ENCODE peak calls at places on chromosomes 5 and 9, in seven cellular contexts. One of them, this sample, is unnamed.

GRCh38 chr5:61817472-61818326 is 485.6 kb downstream of the ZSWIM6 start:
- DNase-seq in A549: peak
- DNase-seq in GM12878: no peak
- DNase-seq in IMR-90: peak
- DNase-seq in K562: no peak
- DNase-seq in HepG2: peak
- DNase-seq in H1: no peak
- DNase-seq in this sample: peak

GRCh38 chr9:78109075-78109474 is 77.5 kb upstream of the GNAQ start:
- DNase-seq in A549: no peak
- DNase-seq in GM12878: no peak
- DNase-seq in IMR-90: no peak
- DNase-seq in K562: no peak
- DNase-seq in HepG2: no peak
- DNase-seq in H1: no peak
- DNase-seq in this sample: no peak

GRCh38 chr9:92266486-92266885 is 27.0 kb downstream of the IARS1 start:
- DNase-seq in A549: no peak
- DNase-seq in GM12878: no peak
- DNase-seq in IMR-90: no peak
- DNase-seq in K562: no peak
- DNase-seq in HepG2: no peak
- DNase-seq in H1: no peak
- DNase-seq in this sample: no peak

GRCh38 chr9:81479573-81479972 is 209.8 kb downstream of the TLE1 start:
- DNase-seq in A549: no peak
- DNase-seq in GM12878: no peak
- DNase-seq in IMR-90: no peak
- DNase-seq in K562: no peak
- DNase-seq in HepG2: no peak
- DNase-seq in H1: no peak
- DNase-seq in this sample: no peak

GRCh38 chr9:109311731-109312130 is 9.1 kb downstream of the EPB41L4B start:
- DNase-seq in A549: no peak
- DNase-seq in GM12878: no peak
- DNase-seq in IMR-90: no peak
- DNase-seq in K562: no peak
- DNase-seq in HepG2: no peak
- DNase-seq in H1: no peak
- DNase-seq in this sample: peak

GRCh38 chr5:99646011-99646647 is 717.3 kb upstream of the CHD1 start:
- DNase-seq in A549: no peak
- DNase-seq in GM12878: no peak
- DNase-seq in IMR-90: no peak
- DNase-seq in K562: no peak
- DNase-seq in HepG2: no peak
- DNase-seq in H1: no peak
- DNase-seq in this sample: no peak

GRCh38 chr9:109062543-109062942 is 49.2 kb upstream of the CTNNAL1 start:
- DNase-seq in A549: no peak
- DNase-seq in GM12878: no peak
- DNase-seq in IMR-90: no peak
- DNase-seq in K562: no peak
- DNase-seq in HepG2: no peak
- DNase-seq in H1: no peak
- DNase-seq in this sample: no peak

GRCh38 chr9:10704720-10705119 is 91.9 kb upstream of the PTPRD start:
- DNase-seq in A549: no peak
- DNase-seq in GM12878: no peak
- DNase-seq in IMR-90: no peak
- DNase-seq in K562: no peak
- DNase-seq in HepG2: no peak
- DNase-seq in H1: peak
- DNase-seq in this sample: no peak

GRCh38 chr5:37831821-37832524 is 7.9 kb downstream of the GDNF start:
- DNase-seq in A549: no peak
- DNase-seq in GM12878: no peak
- DNase-seq in IMR-90: peak
- DNase-seq in K562: no peak
- DNase-seq in HepG2: peak
- DNase-seq in H1: no peak
- DNase-seq in this sample: no peak
- TF ChIP-seq RFX5 in A549: no peak
- TF ChIP-seq RFX5 in GM12878: no peak
- TF ChIP-seq RFX5 in IMR-90: no peak
- TF ChIP-seq RFX5 in K562: no peak
- TF ChIP-seq RFX5 in HepG2: no peak
- TF ChIP-seq RFX5 in H1: no peak
- TF ChIP-seq RFX5 in this sample: no peak

GRCh38 chr5:109312695-109313094 is 97.1 kb downstream of the PJA2 start:
- DNase-seq in A549: no peak
- DNase-seq in GM12878: no peak
- DNase-seq in IMR-90: no peak
- DNase-seq in K562: no peak
- DNase-seq in HepG2: no peak
- DNase-seq in H1: no peak
- DNase-seq in this sample: no peak

GRCh38 chr5:109307996-109308395 is 101.8 kb downstream of the PJA2 start:
- DNase-seq in A549: no peak
- DNase-seq in GM12878: no peak
- DNase-seq in IMR-90: no peak
- DNase-seq in K562: no peak
- DNase-seq in HepG2: no peak
- DNase-seq in H1: no peak
- DNase-seq in this sample: no peak

GRCh38 chr5:109313123-109313522 is 96.7 kb downstream of the PJA2 start:
- DNase-seq in A549: no peak
- DNase-seq in GM12878: no peak
- DNase-seq in IMR-90: no peak
- DNase-seq in K562: no peak
- DNase-seq in HepG2: no peak
- DNase-seq in H1: no peak
- DNase-seq in this sample: no peak

GRCh38 chr5:109310315-109310714 is 99.5 kb downstream of the PJA2 start:
- DNase-seq in A549: no peak
- DNase-seq in GM12878: no peak
- DNase-seq in IMR-90: no peak
- DNase-seq in K562: no peak
- DNase-seq in HepG2: no peak
- DNase-seq in H1: no peak
- DNase-seq in this sample: no peak

DNA sequence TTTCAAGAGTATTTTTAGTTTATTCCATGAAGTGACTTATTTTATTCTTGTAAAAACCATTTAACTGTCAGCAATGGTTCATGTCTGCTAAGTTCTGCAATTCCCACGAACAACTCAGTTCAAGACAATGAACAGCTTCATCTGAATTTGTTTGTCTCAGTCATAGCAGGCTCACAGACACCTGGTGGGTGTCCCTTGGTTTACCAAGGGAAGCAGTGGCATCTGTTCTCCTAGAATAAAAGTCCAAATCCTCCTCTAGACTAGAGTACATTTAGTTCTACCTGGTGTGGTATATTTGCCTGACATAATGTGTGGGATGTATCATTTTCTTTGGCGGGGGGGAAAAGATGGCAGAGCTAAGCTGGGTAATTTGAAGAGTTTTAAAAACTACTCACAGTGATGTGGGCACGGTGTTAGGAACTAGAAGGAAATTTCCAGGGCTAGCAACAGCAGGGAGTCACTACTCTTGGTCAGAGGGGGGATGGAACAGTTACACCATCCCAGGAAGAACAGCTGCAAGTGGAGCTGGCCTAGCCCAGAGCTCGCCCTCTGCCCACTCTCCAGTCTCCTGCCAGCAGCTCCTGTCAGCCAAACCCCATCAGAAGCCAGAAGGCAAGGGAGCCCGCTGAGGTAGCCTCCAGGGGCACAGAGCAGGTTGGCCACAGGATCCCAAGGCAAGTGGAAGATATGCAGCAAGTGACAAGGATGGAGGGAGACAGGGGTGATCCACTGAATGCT is 100.3 kb downstream of the PJA2 start:
- DNase-seq in A549: no peak
- DNase-seq in GM12878: no peak
- DNase-seq in IMR-90: no peak
- DNase-seq in K562: no peak
- DNase-seq in HepG2: no peak
- DNase-seq in H1: no peak
- DNase-seq in this sample: no peak
- TF ChIP-seq RFX5 in A549: no peak
- TF ChIP-seq RFX5 in GM12878: no peak
- TF ChIP-seq RFX5 in IMR-90: no peak
- TF ChIP-seq RFX5 in K562: no peak
- TF ChIP-seq RFX5 in HepG2: no peak
- TF ChIP-seq RFX5 in H1: no peak
- TF ChIP-seq RFX5 in this sample: no peak

GRCh38 chr9:107465467-107466451 is 23.8 kb downstream of the KLF4 start:
- DNase-seq in A549: peak
- DNase-seq in GM12878: no peak
- DNase-seq in IMR-90: peak
- DNase-seq in K562: peak
- DNase-seq in HepG2: no peak
- DNase-seq in H1: no peak
- DNase-seq in this sample: peak

GRCh38 chr9:107467416-107467815 is 22.2 kb downstream of the KLF4 start:
- DNase-seq in A549: no peak
- DNase-seq in GM12878: no peak
- DNase-seq in IMR-90: no peak
- DNase-seq in K562: no peak
- DNase-seq in HepG2: no peak
- DNase-seq in H1: no peak
- DNase-seq in this sample: no peak

GRCh38 chr9:107460153-107461023 is 29.2 kb downstream of the KLF4 start:
- DNase-seq in A549: no peak
- DNase-seq in GM12878: no peak
- DNase-seq in IMR-90: no peak
- DNase-seq in K562: no peak
- DNase-seq in HepG2: no peak
- DNase-seq in H1: no peak
- DNase-seq in this sample: no peak

GRCh38 chr9:107462691-107463090 is 26.9 kb downstream of the KLF4 start:
- DNase-seq in A549: no peak
- DNase-seq in GM12878: no peak
- DNase-seq in IMR-90: no peak
- DNase-seq in K562: no peak
- DNase-seq in HepG2: peak
- DNase-seq in H1: no peak
- DNase-seq in this sample: no peak
- TF ChIP-seq RFX5 in A549: no peak
- TF ChIP-seq RFX5 in GM12878: no peak
- TF ChIP-seq RFX5 in IMR-90: no peak
- TF ChIP-seq RFX5 in K562: no peak
- TF ChIP-seq RFX5 in HepG2: no peak
- TF ChIP-seq RFX5 in H1: no peak
- TF ChIP-seq RFX5 in this sample: no peak

GRCh38 chr5:53604309-53604708 is 43.9 kb downstream of the NDUFS4 start:
- DNase-seq in A549: no peak
- DNase-seq in GM12878: no peak
- DNase-seq in IMR-90: no peak
- DNase-seq in K562: no peak
- DNase-seq in HepG2: no peak
- DNase-seq in H1: no peak
- DNase-seq in this sample: no peak

GRCh38 chr5:53603009-53603687 is 42.7 kb downstream of the NDUFS4 start:
- DNase-seq in A549: no peak
- DNase-seq in GM12878: no peak
- DNase-seq in IMR-90: peak
- DNase-seq in K562: no peak
- DNase-seq in HepG2: no peak
- DNase-seq in H1: no peak
- DNase-seq in this sample: peak

GRCh38 chr5:53613036-53613435 is 52.6 kb downstream of the NDUFS4 start:
- DNase-seq in A549: no peak
- DNase-seq in GM12878: no peak
- DNase-seq in IMR-90: no peak
- DNase-seq in K562: no peak
- DNase-seq in HepG2: no peak
- DNase-seq in H1: no peak
- DNase-seq in this sample: no peak

DNA sequence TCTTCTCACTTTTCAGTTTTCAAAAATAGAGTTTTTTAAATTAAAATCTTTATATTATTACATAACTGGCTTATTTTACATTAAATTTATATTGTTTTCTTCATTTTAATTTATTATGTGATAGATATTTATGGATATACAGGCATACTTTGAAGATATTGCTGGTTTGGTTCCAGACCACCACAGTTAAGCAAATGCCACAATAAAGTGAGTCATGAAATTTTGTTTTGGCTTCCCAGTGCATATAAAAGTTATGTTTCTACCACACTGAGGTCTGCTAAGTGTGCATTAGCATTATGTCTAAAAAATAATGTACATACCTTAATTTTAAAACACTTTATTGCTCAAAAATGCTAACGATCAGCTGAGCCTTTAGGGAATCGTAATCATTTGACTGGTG is 47.5 kb downstream of the NDUFS4 start:
- DNase-seq in A549: no peak
- DNase-seq in GM12878: no peak
- DNase-seq in IMR-90: peak
- DNase-seq in K562: no peak
- DNase-seq in HepG2: no peak
- DNase-seq in H1: no peak
- DNase-seq in this sample: no peak
- TF ChIP-seq RFX5 in A549: no peak
- TF ChIP-seq RFX5 in GM12878: no peak
- TF ChIP-seq RFX5 in IMR-90: no peak
- TF ChIP-seq RFX5 in K562: no peak
- TF ChIP-seq RFX5 in HepG2: no peak
- TF ChIP-seq RFX5 in H1: no peak
- TF ChIP-seq RFX5 in this sample: no peak

DNA sequence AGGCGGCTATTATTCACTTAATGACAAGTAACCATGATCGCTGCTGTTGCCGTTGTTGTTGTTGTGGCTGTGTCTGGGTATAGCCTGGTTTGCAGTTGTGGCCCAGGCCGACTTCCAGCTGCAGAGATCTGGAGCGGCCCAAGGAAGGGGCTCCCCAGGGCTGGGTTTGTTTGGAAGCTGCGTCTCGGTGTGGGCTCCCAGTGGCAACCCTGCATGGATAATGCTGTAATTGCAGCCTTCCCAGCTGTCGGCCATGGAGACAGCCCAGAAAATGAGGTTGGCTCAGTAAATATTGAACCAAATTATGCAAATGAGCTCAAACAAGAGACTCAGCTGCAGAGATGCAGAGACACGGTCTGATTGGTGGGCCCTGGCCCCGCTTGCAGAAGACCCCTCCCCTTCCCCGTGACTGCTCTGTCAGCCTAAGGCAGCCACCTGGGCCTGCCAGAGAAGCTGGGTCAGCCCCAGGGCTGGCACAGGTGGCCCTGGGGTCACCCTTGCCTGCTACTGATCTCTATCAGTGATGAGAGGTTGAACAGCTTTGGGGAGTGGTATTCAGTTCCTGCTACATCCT is 75.9 kb downstream of the RAD23B start:
- DNase-seq in A549: no peak
- DNase-seq in GM12878: no peak
- DNase-seq in IMR-90: no peak
- DNase-seq in K562: no peak
- DNase-seq in HepG2: no peak
- DNase-seq in H1: no peak
- DNase-seq in this sample: no peak
- TF ChIP-seq RFX5 in A549: no peak
- TF ChIP-seq RFX5 in GM12878: no peak
- TF ChIP-seq RFX5 in IMR-90: no peak
- TF ChIP-seq RFX5 in K562: no peak
- TF ChIP-seq RFX5 in HepG2: no peak
- TF ChIP-seq RFX5 in H1: no peak
- TF ChIP-seq RFX5 in this sample: no peak

GRCh38 chr5:160488394-160488943 is 66.8 kb downstream of the PTTG1 start:
- DNase-seq in A549: no peak
- DNase-seq in GM12878: no peak
- DNase-seq in IMR-90: no peak
- DNase-seq in K562: no peak
- DNase-seq in HepG2: no peak
- DNase-seq in H1: no peak
- DNase-seq in this sample: no peak
- TF ChIP-seq RFX5 in A549: no peak
- TF ChIP-seq RFX5 in GM12878: no peak
- TF ChIP-seq RFX5 in IMR-90: no peak
- TF ChIP-seq RFX5 in K562: no peak
- TF ChIP-seq RFX5 in HepG2: no peak
- TF ChIP-seq RFX5 in H1: no peak
- TF ChIP-seq RFX5 in this sample: no peak